ENCODE peak calls at places on chromosomes 16 and 17, in five cellular contexts. X is amniotic stem cell, N is brain microvascular endothelial cell, G is esophagus muscularis mucosa, M is NCI-H1417. O is an unnamed sample.
A peak's percentile ranks its signal among the peaks of the same experiment; 100 is the strongest.

GRCh38 chr16:67158637-67159600 is 790 bp downstream of the TRADD start:
- DNase-seq in M (no peak), G (no peak), X (no peak), N (no peak), O (no peak)

GRCh38 chr16:3879258-3879886 is 1.1 kb downstream of the CREBBP start:
- DNase-seq in N (no peak), M (peak; percentile 29), G (no peak), X (no peak), O (no peak)

GRCh38 chr17:63369233-63369632 is 76.9 kb downstream of the CYB561 start:
- DNase-seq in N (peak; percentile 53), G (no peak), M (no peak), X (no peak), O (no peak)

GRCh38 chr16:27932542-27933178 is 130.9 kb downstream of the GSG1L start:
- DNase-seq in N (no peak), X (no peak), G (no peak), M (no peak), O (no peak)

GRCh38 chr16:82700541-82701240 is 73.9 kb downstream of the CDH13 start:
- DNase-seq in N (peak; percentile 75), M (no peak), G (no peak), X (no peak), O (no peak)

GRCh38 chr17:72122336-72122667 is 1.5 kb downstream of the SOX9 start:
- DNase-seq in M (no peak), X (no peak), N (no peak), G (no peak), O (no peak)

GRCh38 chr17:69523252-69523861 is 108.9 kb downstream of the MAP2K6 start:
- DNase-seq in X (peak; percentile 34), G (no peak), N (peak; percentile 27), M (peak; percentile 5), O (peak; percentile 25)

GRCh38 chr17:628089-628488 is 86.5 kb downstream of the VPS53 start:
- DNase-seq in N (no peak), G (no peak), M (no peak), X (no peak), O (no peak)

GRCh38 chr17:79202476-79202875 is 127.9 kb downstream of the ENGASE start:
- DNase-seq in G (no peak), M (no peak), N (no peak), X (no peak), O (no peak)

O was measured in NCI-H2107.